ENCODE peak calls at places on chromosomes 5 and 9, in nine cellular contexts. U is AML-193, L is heart right ventricle, N is AG04450, T is HCT116, J is GM19239, M is fibroblast of the conjunctiva, D is neural progenitor cell, A is HT1080. Q is an unnamed sample.

GRCh38 chr5:126138475-126139005 is 284.7 kb upstream of the GRAMD2B start:
- DNase-seq in L (no peak), J (no peak), U (no peak), T (no peak), A (no peak), N (no peak), D (peak; percentile 16), M (no peak), Q (no peak)

GRCh38 chr5:66958126-66958983 is 238.2 kb downstream of the CD180 start:
- DNase-seq in D (no peak), L (peak; percentile 14), M (peak; percentile 65), N (no peak), J (no peak), A (peak; percentile 71), U (no peak), T (no peak), Q (no peak)

GRCh38 chr5:80255425-80255751 is 460 bp downstream of the SERINC5 start:
- DNase-seq in N (no peak), T (no peak), M (no peak), D (peak; percentile 80), L (peak; percentile 57), A (peak; percentile 37), J (no peak), U (peak; percentile 39), Q (no peak)

GRCh38 chr5:157390179-157390923 is 69.7 kb upstream of the NIPAL4 start:
- DNase-seq in M (peak; percentile 22), T (peak; percentile 97), J (no peak), D (no peak), N (peak; percentile 44), L (no peak), A (peak; percentile 99), U (no peak), Q (peak; percentile 45)

GRCh38 chr9:650362-650761 is 191.1 kb upstream of the DMRT1 start:
- DNase-seq in J (no peak), A (peak; percentile 30), L (no peak), D (peak; percentile 23), M (no peak), U (peak; percentile 48), N (no peak), T (no peak), Q (no peak)

GRCh38 chr5:104540448-104540847 is 977.9 kb upstream of the NUDT12 start:
- DNase-seq in M (peak; percentile 77), U (no peak), A (peak; percentile 62), N (peak; percentile 20), T (peak; percentile 40), J (no peak), D (no peak), L (no peak), Q (no peak)

GRCh38 chr5:166677891-166678290 is 1613.6 kb upstream of the WWC1 start:
- DNase-seq in D (no peak), J (no peak), U (no peak), L (no peak), M (no peak), A (no peak), T (no peak), N (no peak), Q (no peak)

GRCh38 chr5:74310967-74311930 is 329.3 kb downstream of the ENC1 start:
- DNase-seq in M (no peak), L (no peak), J (no peak), D (no peak), A (no peak), U (no peak), N (no peak), T (no peak), Q (no peak)

GRCh38 chr5:124755565-124755964 is 9.1 kb upstream of the ZNF608 start:
- DNase-seq in J (no peak), T (no peak), N (no peak), U (no peak), M (no peak), D (no peak), L (no peak), A (no peak), Q (no peak)

GRCh38 chr9:77933019-77933418 is 98.6 kb downstream of the GNAQ start:
- DNase-seq in U (no peak), M (no peak), D (no peak), T (no peak), L (no peak), A (no peak), J (no peak), N (no peak), Q (no peak)

GRCh38 chr9:134469041-134469875 is 143.0 kb downstream of the RXRA start:
- DNase-seq in A (no peak), T (no peak), M (peak; percentile 12), J (no peak), L (peak; percentile 51), N (no peak), U (no peak), D (no peak), Q (no peak)

GRCh38 chr9:132879443-132880310 is 979 bp downstream of the SPACA9 start:
- DNase-seq in N (no peak), D (no peak), M (no peak), A (no peak), J (no peak), T (no peak), U (peak; percentile 7), L (no peak), Q (no peak)

GRCh38 chr5:151198861-151199260 is 25.0 kb downstream of the CCDC69 start:
- DNase-seq in U (no peak), J (no peak), T (no peak), M (no peak), L (no peak), A (no peak), N (no peak), D (no peak), Q (no peak)

GRCh38 chr5:156543348-156543747 is 216.4 kb downstream of the SGCD start:
- DNase-seq in T (no peak), D (no peak), L (no peak), N (no peak), A (no peak), M (no peak), U (no peak), J (no peak), Q (no peak)

GRCh38 chr5:163571755-163572154 is 66.3 kb downstream of the MAT2B start:
- DNase-seq in A (peak; percentile 95), L (no peak), N (peak; percentile 96), M (peak; percentile 64), U (no peak), D (no peak), J (no peak), T (no peak), Q (no peak)

GRCh38 chr5:156328176-156328575 is 1.2 kb downstream of the SGCD start:
- DNase-seq in J (no peak), U (no peak), A (no peak), N (no peak), T (no peak), M (no peak), L (no peak), D (no peak), Q (no peak)

GRCh38 chr9:33289501-33289900 is 815 bp upstream of the NFX1 start:
- DNase-seq in J (no peak), M (no peak), T (no peak), A (no peak), N (no peak), D (peak; percentile 7), U (no peak), L (peak; percentile 21), Q (no peak)

GRCh38 chr5:68382640-68383039 is 167.1 kb downstream of the PIK3R1 start:
- DNase-seq in M (no peak), D (no peak), T (no peak), U (no peak), A (peak; percentile 22), L (no peak), J (no peak), N (no peak), Q (no peak)

GRCh38 chr5:181215997-181216982 is 6.8 kb upstream of the TRIM41 start:
- DNase-seq in U (no peak), D (no peak), M (no peak), T (no peak), N (no peak), J (no peak), L (no peak), A (peak; percentile 78), Q (no peak)

GRCh38 chr5:68669864-68670263 is 423.9 kb upstream of the SLC30A5 start:
- DNase-seq in D (no peak), T (no peak), L (no peak), M (no peak), J (no peak), N (no peak), A (no peak), U (no peak), Q (no peak)

GRCh38 chr5:43066799-43067741 is 27.0 kb upstream of the ANXA2R start:
- DNase-seq in A (peak; percentile 79), U (peak; percentile 78), M (peak; percentile 85), T (peak; percentile 85), D (peak; percentile 90), L (peak; percentile 93), N (peak; percentile 79), J (peak; percentile 15), Q (peak; percentile 50)

GRCh38 chr9:128499920-128500319 is 4.6 kb upstream of the GLE1 start:
- DNase-seq in A (no peak), D (no peak), U (no peak), T (no peak), M (no peak), J (no peak), N (no peak), L (no peak), Q (no peak)

GRCh38 chr5:112878760-112879159 is 17.7 kb downstream of the SRP19 start:
- DNase-seq in U (no peak), A (peak; percentile 44), T (peak; percentile 19), D (no peak), M (no peak), J (no peak), L (no peak), N (no peak), Q (no peak)

GRCh38 chr5:132224721-132225120 is 2.9 kb downstream of the P4HA2 start:
- DNase-seq in T (no peak), J (no peak), A (no peak), N (no peak), M (peak; percentile 57), U (no peak), L (peak; percentile 2), D (no peak), Q (no peak)

GRCh38 chr9:115413766-115414382 is 295.9 kb upstream of the TNC start:
- DNase-seq in T (no peak), A (no peak), L (no peak), D (no peak), M (no peak), N (no peak), U (no peak), J (no peak), Q (no peak)

GRCh38 chr5:156819967-156820581 is 30.0 kb upstream of the PPP1R2B start:
- DNase-seq in L (no peak), A (no peak), D (no peak), J (no peak), M (no peak), U (no peak), T (no peak), N (no peak), Q (no peak)

GRCh38 chr5:1058988-1059883 is 50.6 kb downstream of the NKD2 start:
- DNase-seq in N (no peak), M (no peak), D (no peak), A (no peak), U (no peak), T (no peak), J (no peak), L (no peak), Q (no peak)

GRCh38 chr5:103223031-103223955 is 35.3 kb upstream of the MACIR start:
- DNase-seq in J (no peak), L (no peak), M (no peak), A (no peak), T (no peak), U (no peak), D (no peak), N (no peak), Q (no peak)

GRCh38 chr5:54820346-54820745 is 165.0 kb downstream of the ESM1 start:
- DNase-seq in L (no peak), M (no peak), N (no peak), D (no peak), U (no peak), A (no peak), T (no peak), J (no peak), Q (no peak)